ENCODE peak calls at places on chromosomes 11 and 22, in nine cellular contexts. E is GM18507; H is cardiac fibroblast; X is non-pigmented ciliary epithelial cell; I is thoracic aorta; R is T-helper 17 cell; T is stimulated activated CD4-positive, alpha-beta T cell treated with anti-CD3 and anti-CD28 coated beads, Interleukin-12 subunit alpha, Interleukin-12 subunit beta, amount 100 ng/mL, for 4 hours; Q is SJCRH30; A is mammary epithelial cell. L is an unnamed sample.
A peak's percentile ranks its signal among the peaks of the same experiment; 100 is the strongest.

GRCh38 chr11:14288189-14288935 is 70.6 kb downstream of the RRAS2 start:
- DNase-seq in E (no peak), H (peak; percentile 81), X (peak; percentile 74), I (no peak), R (no peak), T (no peak), Q (no peak), A (no peak), L (no peak)

GRCh38 chr11:2653930-2654739 is 45.7 kb downstream of the KCNQ1OT1 start:
- DNase-seq in E (no peak), H (no peak), X (no peak), I (no peak), R (no peak), T (no peak), Q (peak; percentile 96), A (no peak), L (peak; percentile 58)

GRCh38 chr22:37976547-37976946 is 7.8 kb downstream of the SOX10 start:
- DNase-seq in E (no peak), H (no peak), X (no peak), I (no peak), R (no peak), T (no peak), Q (no peak), A (no peak), L (no peak)

GRCh38 chr22:41939981-41940852 is 6.7 kb downstream of the CENPM start:
- DNase-seq in E (no peak), H (no peak), X (no peak), I (no peak), R (peak; percentile 79), T (peak; percentile 83), Q (no peak), A (no peak), L (peak; percentile 60)

GRCh38 chr11:114441921-114442320 is 2.7 kb downstream of the REXO2 start:
- DNase-seq in E (no peak), H (no peak), X (no peak), I (no peak), R (no peak), T (no peak), Q (no peak), A (no peak), L (no peak)

GRCh38 chr11:69640995-69641581 is at the start of gene CCND1:
- DNase-seq in E (no peak), H (peak; percentile 93), X (peak; percentile 72), I (peak; percentile 34), R (no peak), T (peak; percentile 38), Q (peak; percentile 85), A (peak; percentile 85), L (peak; percentile 66)

GRCh38 chr11:94809251-94809650 is 41.1 kb downstream of the AMOTL1 start:
- DNase-seq in E (no peak), H (no peak), X (no peak), I (no peak), R (no peak), T (no peak), Q (no peak), A (no peak), L (no peak)

GRCh38 chr11:36699271-36699670 is 101.2 kb upstream of the RAG2 start:
- DNase-seq in E (no peak), H (no peak), X (no peak), I (no peak), R (no peak), T (no peak), Q (no peak), A (peak; percentile 42), L (no peak)

GRCh38 chr11:85787809-85788805 is 22.8 kb downstream of the SYTL2 start:
- DNase-seq in E (no peak), H (no peak), X (no peak), I (no peak), R (no peak), T (no peak), Q (peak; percentile 86), A (peak; percentile 38), L (no peak)

GRCh38 chr22:30013201-30013600 is 67.1 kb upstream of the HORMAD2 start:
- DNase-seq in E (no peak), H (no peak), X (no peak), I (no peak), R (no peak), T (no peak), Q (no peak), A (no peak), L (no peak)

GRCh38 chr11:34536056-34536455 is 22.5 kb upstream of the ELF5 start:
- DNase-seq in E (no peak), H (no peak), X (no peak), I (no peak), R (no peak), T (no peak), Q (no peak), A (no peak), L (no peak)

GRCh38 chr11:116037851-116038250 is 533.6 kb upstream of the CADM1 start:
- DNase-seq in E (no peak), H (no peak), X (no peak), I (no peak), R (no peak), T (no peak), Q (no peak), A (no peak), L (no peak)

GRCh38 chr11:8354622-8355417 is 91.1 kb upstream of the LMO1 start:
- DNase-seq in E (no peak), H (no peak), X (no peak), I (no peak), R (no peak), T (no peak), Q (peak; percentile 74), A (peak; percentile 24), L (peak; percentile 58)

GRCh38 chr11:133746663-133747306 is 98.5 kb downstream of the SPATA19 start:
- DNase-seq in E (no peak), H (no peak), X (no peak), I (no peak), R (no peak), T (no peak), Q (no peak), A (no peak), L (no peak)

GRCh38 chr11:64318694-64319420 is 936 bp downstream of the PRDX5 start:
- DNase-seq in E (no peak), H (no peak), X (no peak), I (no peak), R (no peak), T (no peak), Q (no peak), A (no peak), L (no peak)

GRCh38 chr11:61769169-61769920 is 16.9 kb downstream of the MYRF start:
- DNase-seq in E (no peak), H (peak; percentile 67), X (peak; percentile 19), I (no peak), R (no peak), T (no peak), Q (no peak), A (no peak), L (no peak)

GRCh38 chr11:85823816-85824215 is 12.9 kb upstream of the SYTL2 start:
- DNase-seq in E (no peak), H (no peak), X (no peak), I (no peak), R (peak; percentile 20), T (no peak), Q (peak; percentile 58), A (no peak), L (no peak)

GRCh38 chr11:101279728-101280127 is 150.1 kb upstream of the PGR start:
- DNase-seq in E (no peak), H (no peak), X (no peak), I (no peak), R (no peak), T (no peak), Q (no peak), A (no peak), L (no peak)

GRCh38 chr11:120627535-120628163 is 116.1 kb downstream of the GRIK4 start:
- DNase-seq in E (no peak), H (no peak), X (no peak), I (no peak), R (no peak), T (no peak), Q (no peak), A (no peak), L (no peak)

GRCh38 chr22:41873391-41873790 is 40.5 kb downstream of the SREBF2 start:
- DNase-seq in E (no peak), H (no peak), X (no peak), I (no peak), R (no peak), T (no peak), Q (no peak), A (no peak), L (no peak)

L was measured in upper lobe of left lung.